ENCODE peak calls at places on chromosome 1, in six cellular contexts. One of them, this sample, is unnamed.

GRCh38 chr1:218492840-218493239 is 147.7 kb downstream of the TGFB2 start:
- DNase-seq in mucosa of descending colon: no peak
- DNase-seq in CD4-positive, alpha-beta T cell: no peak
- DNase-seq in activated CD8-positive, alpha-beta T cell treated with anti-CD3 and anti-CD28 coated beads for 36 hours: no peak
- DNase-seq in AG09319: no peak
- DNase-seq in fibroblast of mammary gland: no peak
- DNase-seq in this sample: no peak

GRCh38 chr1:147177611-147178370 is 5.5 kb upstream of the PRKAB2 start:
- DNase-seq in mucosa of descending colon: peak; percentile 32
- DNase-seq in CD4-positive, alpha-beta T cell: no peak
- DNase-seq in activated CD8-positive, alpha-beta T cell treated with anti-CD3 and anti-CD28 coated beads for 36 hours: no peak
- DNase-seq in AG09319: no peak
- DNase-seq in fibroblast of mammary gland: peak; percentile 83
- DNase-seq in this sample: no peak

GRCh38 chr1:29515188-29515955 is 279.1 kb downstream of the PTPRU start:
- DNase-seq in mucosa of descending colon: no peak
- DNase-seq in CD4-positive, alpha-beta T cell: no peak
- DNase-seq in activated CD8-positive, alpha-beta T cell treated with anti-CD3 and anti-CD28 coated beads for 36 hours: no peak
- DNase-seq in AG09319: no peak
- DNase-seq in fibroblast of mammary gland: no peak
- DNase-seq in this sample: peak; percentile 53

GRCh38 chr1:95223110-95223509 is 10.9 kb upstream of the RWDD3 start:
- DNase-seq in mucosa of descending colon: no peak
- DNase-seq in CD4-positive, alpha-beta T cell: no peak
- DNase-seq in activated CD8-positive, alpha-beta T cell treated with anti-CD3 and anti-CD28 coated beads for 36 hours: no peak
- DNase-seq in AG09319: no peak
- DNase-seq in fibroblast of mammary gland: peak; percentile 56
- DNase-seq in this sample: no peak

GRCh38 chr1:48789903-48790302 is 13.2 kb upstream of the BEND5 start:
- DNase-seq in mucosa of descending colon: no peak
- DNase-seq in CD4-positive, alpha-beta T cell: no peak
- DNase-seq in activated CD8-positive, alpha-beta T cell treated with anti-CD3 and anti-CD28 coated beads for 36 hours: no peak
- DNase-seq in AG09319: no peak
- DNase-seq in fibroblast of mammary gland: no peak
- DNase-seq in this sample: no peak

GRCh38 chr1:30037251-30038118 is 685.9 kb downstream of the MATN1 start:
- DNase-seq in mucosa of descending colon: no peak
- DNase-seq in CD4-positive, alpha-beta T cell: no peak
- DNase-seq in activated CD8-positive, alpha-beta T cell treated with anti-CD3 and anti-CD28 coated beads for 36 hours: no peak
- DNase-seq in AG09319: no peak
- DNase-seq in fibroblast of mammary gland: no peak
- DNase-seq in this sample: peak; percentile 77

GRCh38 chr1:181159451-181160151 is 71.1 kb downstream of the IER5 start:
- DNase-seq in mucosa of descending colon: peak; percentile 70
- DNase-seq in CD4-positive, alpha-beta T cell: peak; percentile 38
- DNase-seq in activated CD8-positive, alpha-beta T cell treated with anti-CD3 and anti-CD28 coated beads for 36 hours: peak; percentile 65
- DNase-seq in AG09319: no peak
- DNase-seq in fibroblast of mammary gland: no peak
- DNase-seq in this sample: no peak

GRCh38 chr1:221316491-221317056 is 425.3 kb downstream of the DUSP10 start:
- DNase-seq in mucosa of descending colon: no peak
- DNase-seq in CD4-positive, alpha-beta T cell: no peak
- DNase-seq in activated CD8-positive, alpha-beta T cell treated with anti-CD3 and anti-CD28 coated beads for 36 hours: no peak
- DNase-seq in AG09319: peak; percentile 52
- DNase-seq in fibroblast of mammary gland: peak; percentile 79
- DNase-seq in this sample: no peak

GRCh38 chr1:60893111-60893510 is 189.2 kb upstream of the NFIA start:
- DNase-seq in mucosa of descending colon: no peak
- DNase-seq in CD4-positive, alpha-beta T cell: no peak
- DNase-seq in activated CD8-positive, alpha-beta T cell treated with anti-CD3 and anti-CD28 coated beads for 36 hours: no peak
- DNase-seq in AG09319: no peak
- DNase-seq in fibroblast of mammary gland: no peak
- DNase-seq in this sample: no peak

GRCh38 chr1:54808443-54809207 is 7.5 kb upstream of the TTC22 start:
- DNase-seq in mucosa of descending colon: no peak
- DNase-seq in CD4-positive, alpha-beta T cell: no peak
- DNase-seq in activated CD8-positive, alpha-beta T cell treated with anti-CD3 and anti-CD28 coated beads for 36 hours: no peak
- DNase-seq in AG09319: no peak
- DNase-seq in fibroblast of mammary gland: no peak
- DNase-seq in this sample: peak; percentile 71

GRCh38 chr1:67094191-67094590 is 40.2 kb upstream of the SLC35D1 start:
- DNase-seq in mucosa of descending colon: no peak
- DNase-seq in CD4-positive, alpha-beta T cell: no peak
- DNase-seq in activated CD8-positive, alpha-beta T cell treated with anti-CD3 and anti-CD28 coated beads for 36 hours: no peak
- DNase-seq in AG09319: no peak
- DNase-seq in fibroblast of mammary gland: no peak
- DNase-seq in this sample: no peak

GRCh38 chr1:63537940-63538339 is 14.6 kb downstream of the EFCAB7 start:
- DNase-seq in mucosa of descending colon: no peak
- DNase-seq in CD4-positive, alpha-beta T cell: no peak
- DNase-seq in activated CD8-positive, alpha-beta T cell treated with anti-CD3 and anti-CD28 coated beads for 36 hours: no peak
- DNase-seq in AG09319: no peak
- DNase-seq in fibroblast of mammary gland: peak; percentile 27
- DNase-seq in this sample: no peak

GRCh38 chr1:183956559-183957188 is 80.9 kb downstream of the COLGALT2 start:
- DNase-seq in mucosa of descending colon: no peak
- DNase-seq in CD4-positive, alpha-beta T cell: peak; percentile 28
- DNase-seq in activated CD8-positive, alpha-beta T cell treated with anti-CD3 and anti-CD28 coated beads for 36 hours: peak; percentile 73
- DNase-seq in AG09319: peak; percentile 27
- DNase-seq in fibroblast of mammary gland: peak; percentile 88
- DNase-seq in this sample: no peak

GRCh38 chr1:119141020-119141424 is 569 bp upstream of the WARS2 start:
- DNase-seq in mucosa of descending colon: peak; percentile 65
- DNase-seq in CD4-positive, alpha-beta T cell: peak; percentile 3
- DNase-seq in activated CD8-positive, alpha-beta T cell treated with anti-CD3 and anti-CD28 coated beads for 36 hours: peak; percentile 71
- DNase-seq in AG09319: no peak
- DNase-seq in fibroblast of mammary gland: peak; percentile 49
- DNase-seq in this sample: no peak

GRCh38 chr1:50348449-50349241 is 74.6 kb downstream of the DMRTA2 start:
- DNase-seq in mucosa of descending colon: no peak
- DNase-seq in CD4-positive, alpha-beta T cell: no peak
- DNase-seq in activated CD8-positive, alpha-beta T cell treated with anti-CD3 and anti-CD28 coated beads for 36 hours: peak; percentile 63
- DNase-seq in AG09319: peak; percentile 47
- DNase-seq in fibroblast of mammary gland: peak; percentile 86
- DNase-seq in this sample: no peak

GRCh38 chr1:234326493-234327366 is 46.5 kb upstream of the COA6 start:
- DNase-seq in mucosa of descending colon: peak; percentile 42
- DNase-seq in CD4-positive, alpha-beta T cell: peak; percentile 56
- DNase-seq in activated CD8-positive, alpha-beta T cell treated with anti-CD3 and anti-CD28 coated beads for 36 hours: peak; percentile 75
- DNase-seq in AG09319: peak; percentile 4
- DNase-seq in fibroblast of mammary gland: peak; percentile 45
- DNase-seq in this sample: no peak

GRCh38 chr1:247517795-247518612 is 18.2 kb downstream of the OR2C3 start:
- DNase-seq in mucosa of descending colon: no peak
- DNase-seq in CD4-positive, alpha-beta T cell: no peak
- DNase-seq in activated CD8-positive, alpha-beta T cell treated with anti-CD3 and anti-CD28 coated beads for 36 hours: no peak
- DNase-seq in AG09319: no peak
- DNase-seq in fibroblast of mammary gland: no peak
- DNase-seq in this sample: no peak

GRCh38 chr1:10728595-10729410 is 67.6 kb downstream of the CASZ1 start:
- DNase-seq in mucosa of descending colon: no peak
- DNase-seq in CD4-positive, alpha-beta T cell: no peak
- DNase-seq in activated CD8-positive, alpha-beta T cell treated with anti-CD3 and anti-CD28 coated beads for 36 hours: no peak
- DNase-seq in AG09319: no peak
- DNase-seq in fibroblast of mammary gland: no peak
- DNase-seq in this sample: no peak

GRCh38 chr1:201134405-201134804 is 7.4 kb upstream of the ASCL5 start:
- DNase-seq in mucosa of descending colon: no peak
- DNase-seq in CD4-positive, alpha-beta T cell: no peak
- DNase-seq in activated CD8-positive, alpha-beta T cell treated with anti-CD3 and anti-CD28 coated beads for 36 hours: no peak
- DNase-seq in AG09319: no peak
- DNase-seq in fibroblast of mammary gland: no peak
- DNase-seq in this sample: no peak

GRCh38 chr1:94321662-94322061 is 84.3 kb upstream of the ARHGAP29 start:
- DNase-seq in mucosa of descending colon: no peak
- DNase-seq in CD4-positive, alpha-beta T cell: no peak
- DNase-seq in activated CD8-positive, alpha-beta T cell treated with anti-CD3 and anti-CD28 coated beads for 36 hours: no peak
- DNase-seq in AG09319: no peak
- DNase-seq in fibroblast of mammary gland: no peak
- DNase-seq in this sample: no peak

GRCh38 chr1:61741682-61742619 is at the start of gene PATJ:
- DNase-seq in mucosa of descending colon: peak; percentile 93
- DNase-seq in CD4-positive, alpha-beta T cell: peak; percentile 63
- DNase-seq in activated CD8-positive, alpha-beta T cell treated with anti-CD3 and anti-CD28 coated beads for 36 hours: peak; percentile 58
- DNase-seq in AG09319: peak; percentile 1
- DNase-seq in fibroblast of mammary gland: no peak
- DNase-seq in this sample: peak; percentile 85

GRCh38 chr1:219480011-219480410 is 132.9 kb downstream of the ZC3H11B start:
- DNase-seq in mucosa of descending colon: no peak
- DNase-seq in CD4-positive, alpha-beta T cell: no peak
- DNase-seq in activated CD8-positive, alpha-beta T cell treated with anti-CD3 and anti-CD28 coated beads for 36 hours: no peak
- DNase-seq in AG09319: no peak
- DNase-seq in fibroblast of mammary gland: no peak
- DNase-seq in this sample: no peak

GRCh38 chr1:183058835-183059234 is 35.6 kb downstream of the LAMC1 start:
- DNase-seq in mucosa of descending colon: no peak
- DNase-seq in CD4-positive, alpha-beta T cell: no peak
- DNase-seq in activated CD8-positive, alpha-beta T cell treated with anti-CD3 and anti-CD28 coated beads for 36 hours: no peak
- DNase-seq in AG09319: no peak
- DNase-seq in fibroblast of mammary gland: peak; percentile 42
- DNase-seq in this sample: no peak

GRCh38 chr1:226520640-226521355 is 27.8 kb upstream of the STUM start:
- DNase-seq in mucosa of descending colon: no peak
- DNase-seq in CD4-positive, alpha-beta T cell: no peak
- DNase-seq in activated CD8-positive, alpha-beta T cell treated with anti-CD3 and anti-CD28 coated beads for 36 hours: no peak
- DNase-seq in AG09319: no peak
- DNase-seq in fibroblast of mammary gland: no peak
- DNase-seq in this sample: no peak

GRCh38 chr1:230079211-230079590 is 12.2 kb downstream of the GALNT2 start:
- DNase-seq in mucosa of descending colon: no peak
- DNase-seq in CD4-positive, alpha-beta T cell: no peak
- DNase-seq in activated CD8-positive, alpha-beta T cell treated with anti-CD3 and anti-CD28 coated beads for 36 hours: no peak
- DNase-seq in AG09319: no peak
- DNase-seq in fibroblast of mammary gland: no peak
- DNase-seq in this sample: no peak

GRCh38 chr1:76381450-76382108 is 307.0 kb downstream of the ST6GALNAC3 start:
- DNase-seq in mucosa of descending colon: no peak
- DNase-seq in CD4-positive, alpha-beta T cell: no peak
- DNase-seq in activated CD8-positive, alpha-beta T cell treated with anti-CD3 and anti-CD28 coated beads for 36 hours: no peak
- DNase-seq in AG09319: peak; percentile 11
- DNase-seq in fibroblast of mammary gland: no peak
- DNase-seq in this sample: no peak

GRCh38 chr1:209326876-209327275 is 256.6 kb upstream of the CAMK1G start:
- DNase-seq in mucosa of descending colon: no peak
- DNase-seq in CD4-positive, alpha-beta T cell: no peak
- DNase-seq in activated CD8-positive, alpha-beta T cell treated with anti-CD3 and anti-CD28 coated beads for 36 hours: no peak
- DNase-seq in AG09319: no peak
- DNase-seq in fibroblast of mammary gland: no peak
- DNase-seq in this sample: no peak

GRCh38 chr1:35641233-35641866 is at the start of gene PSMB2:
- DNase-seq in mucosa of descending colon: peak; percentile 98
- DNase-seq in CD4-positive, alpha-beta T cell: peak; percentile 96
- DNase-seq in activated CD8-positive, alpha-beta T cell treated with anti-CD3 and anti-CD28 coated beads for 36 hours: peak; percentile 98
- DNase-seq in AG09319: peak; percentile 86
- DNase-seq in fibroblast of mammary gland: peak; percentile 94
- DNase-seq in this sample: peak; percentile 98
- TF ChIP-seq CTCF in mucosa of descending colon: no peak
- TF ChIP-seq CTCF in CD4-positive, alpha-beta T cell: no peak
- TF ChIP-seq CTCF in activated CD8-positive, alpha-beta T cell treated with anti-CD3 and anti-CD28 coated beads for 36 hours: no peak
- TF ChIP-seq CTCF in AG09319: no peak
- TF ChIP-seq CTCF in fibroblast of mammary gland: no peak
- TF ChIP-seq CTCF in this sample: no peak

GRCh38 chr1:2237773-2238172 is 9.7 kb downstream of the SKI start:
- DNase-seq in mucosa of descending colon: peak; percentile 46
- DNase-seq in CD4-positive, alpha-beta T cell: no peak
- DNase-seq in activated CD8-positive, alpha-beta T cell treated with anti-CD3 and anti-CD28 coated beads for 36 hours: no peak
- DNase-seq in AG09319: no peak
- DNase-seq in fibroblast of mammary gland: peak; percentile 47
- DNase-seq in this sample: no peak
- TF ChIP-seq CTCF in mucosa of descending colon: no peak
- TF ChIP-seq CTCF in CD4-positive, alpha-beta T cell: no peak
- TF ChIP-seq CTCF in activated CD8-positive, alpha-beta T cell treated with anti-CD3 and anti-CD28 coated beads for 36 hours: no peak
- TF ChIP-seq CTCF in AG09319: peak; percentile 27
- TF ChIP-seq CTCF in fibroblast of mammary gland: peak; percentile 24
- TF ChIP-seq CTCF in this sample: no peak

GRCh38 chr1:19738106-19738505 is 61.6 kb downstream of the TMCO4 start:
- DNase-seq in mucosa of descending colon: no peak
- DNase-seq in CD4-positive, alpha-beta T cell: no peak
- DNase-seq in activated CD8-positive, alpha-beta T cell treated with anti-CD3 and anti-CD28 coated beads for 36 hours: no peak
- DNase-seq in AG09319: no peak
- DNase-seq in fibroblast of mammary gland: no peak
- DNase-seq in this sample: no peak

GRCh38 chr1:19739628-19740027 is 60.1 kb downstream of the TMCO4 start:
- DNase-seq in mucosa of descending colon: no peak
- DNase-seq in CD4-positive, alpha-beta T cell: no peak
- DNase-seq in activated CD8-positive, alpha-beta T cell treated with anti-CD3 and anti-CD28 coated beads for 36 hours: no peak
- DNase-seq in AG09319: no peak
- DNase-seq in fibroblast of mammary gland: no peak
- DNase-seq in this sample: no peak

GRCh38 chr1:19735419-19736127 is 64.1 kb downstream of the TMCO4 start:
- DNase-seq in mucosa of descending colon: peak; percentile 33
- DNase-seq in CD4-positive, alpha-beta T cell: no peak
- DNase-seq in activated CD8-positive, alpha-beta T cell treated with anti-CD3 and anti-CD28 coated beads for 36 hours: no peak
- DNase-seq in AG09319: peak; percentile 94
- DNase-seq in fibroblast of mammary gland: peak; percentile 100
- DNase-seq in this sample: no peak

GRCh38 chr1:19738669-19739068 is 61.0 kb downstream of the TMCO4 start:
- DNase-seq in mucosa of descending colon: no peak
- DNase-seq in CD4-positive, alpha-beta T cell: no peak
- DNase-seq in activated CD8-positive, alpha-beta T cell treated with anti-CD3 and anti-CD28 coated beads for 36 hours: no peak
- DNase-seq in AG09319: no peak
- DNase-seq in fibroblast of mammary gland: no peak
- DNase-seq in this sample: no peak

DNA sequence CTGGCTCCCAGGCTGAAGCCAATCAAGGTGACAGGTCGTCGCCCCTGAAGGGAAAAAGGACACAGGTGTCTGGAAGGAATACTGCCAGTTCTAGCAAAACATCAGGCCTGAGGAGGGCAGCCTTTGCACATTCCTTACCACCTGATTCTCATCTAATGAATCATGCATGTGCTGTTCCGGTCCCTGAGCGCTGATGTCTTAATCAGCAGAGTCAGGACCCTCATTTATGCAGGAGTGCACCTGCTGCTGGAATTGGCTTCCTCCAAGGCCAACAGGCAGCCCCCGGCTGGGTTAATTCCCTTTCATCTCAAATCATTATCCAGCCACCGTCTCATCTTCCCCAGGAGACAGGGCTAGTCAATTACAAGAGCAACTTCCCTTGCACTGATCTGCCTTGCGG is 62.3 kb downstream of the TMCO4 start:
- DNase-seq in mucosa of descending colon: no peak
- DNase-seq in CD4-positive, alpha-beta T cell: no peak
- DNase-seq in activated CD8-positive, alpha-beta T cell treated with anti-CD3 and anti-CD28 coated beads for 36 hours: no peak
- DNase-seq in AG09319: no peak
- DNase-seq in fibroblast of mammary gland: peak; percentile 36
- DNase-seq in this sample: no peak
- TF ChIP-seq CTCF in mucosa of descending colon: no peak
- TF ChIP-seq CTCF in CD4-positive, alpha-beta T cell: no peak
- TF ChIP-seq CTCF in activated CD8-positive, alpha-beta T cell treated with anti-CD3 and anti-CD28 coated beads for 36 hours: no peak
- TF ChIP-seq CTCF in AG09319: no peak
- TF ChIP-seq CTCF in fibroblast of mammary gland: no peak
- TF ChIP-seq CTCF in this sample: peak; percentile 6

DNA sequence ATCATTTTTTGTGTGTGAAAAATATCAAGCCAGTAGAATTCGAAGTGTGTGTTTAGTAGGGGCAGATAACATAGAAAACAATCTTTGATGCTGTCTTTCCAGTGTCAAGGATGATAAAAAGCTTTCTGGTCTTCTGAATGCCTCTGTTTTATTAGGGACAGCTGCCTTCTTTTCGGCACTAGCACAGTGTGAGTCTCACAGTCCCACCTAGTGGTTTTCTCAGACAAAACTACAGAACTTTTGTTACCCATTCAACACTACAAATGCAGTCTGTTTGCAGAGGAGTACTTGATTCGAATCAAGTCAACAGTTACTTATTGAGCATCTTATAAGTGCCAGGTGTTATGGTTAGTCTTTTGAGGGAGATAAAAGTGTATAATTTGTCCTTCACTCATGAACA is 30.6 kb upstream of the MCOLN3 start:
- DNase-seq in mucosa of descending colon: no peak
- DNase-seq in CD4-positive, alpha-beta T cell: no peak
- DNase-seq in activated CD8-positive, alpha-beta T cell treated with anti-CD3 and anti-CD28 coated beads for 36 hours: no peak
- DNase-seq in AG09319: no peak
- DNase-seq in fibroblast of mammary gland: peak; percentile 43
- DNase-seq in this sample: no peak
- TF ChIP-seq CTCF in mucosa of descending colon: no peak
- TF ChIP-seq CTCF in CD4-positive, alpha-beta T cell: no peak
- TF ChIP-seq CTCF in activated CD8-positive, alpha-beta T cell treated with anti-CD3 and anti-CD28 coated beads for 36 hours: no peak
- TF ChIP-seq CTCF in AG09319: peak; percentile 32
- TF ChIP-seq CTCF in fibroblast of mammary gland: peak; percentile 28
- TF ChIP-seq CTCF in this sample: peak; percentile 43